ENCODE peak calls at places on chromosomes 4 and X, in seven cellular contexts. Y is NCI-H345; T is nucleus accumbens; O is HFF-Myc; Z is mucosa of descending colon; K is heart left ventricle; L is activated T-helper 1 cell treated with anti-CD3 and anti-CD28 coated beads, Interleukin-2, amount 50 U/mL, for 16 hours. C is an unnamed sample.
A peak's percentile ranks its signal among the peaks of the same experiment; 100 is the strongest.

GRCh38 chrX:77014655-77015377 is 432.4 kb upstream of the FGF16 start:
- DNase-seq in Y (no peak), T (peak; percentile 8), O (no peak), Z (no peak), K (no peak), L (no peak), C (no peak)

GRCh38 chrX:13254870-13255269 is 65.0 kb downstream of the ATXN3L start:
- DNase-seq in Y (no peak), T (no peak), O (no peak), Z (no peak), K (no peak), L (no peak), C (no peak)

GRCh38 chrX:4320436-4320947 is 607.0 kb upstream of the PRKX start:
- DNase-seq in Y (no peak), T (no peak), O (no peak), Z (no peak), K (no peak), L (no peak), C (no peak)

GRCh38 chrX:56947695-56948094 is 47.6 kb downstream of the SPIN3 start:
- DNase-seq in Y (no peak), T (no peak), O (no peak), Z (no peak), K (no peak), L (no peak), C (peak; percentile 5)

GRCh38 chr4:121827851-121828250 is 4.2 kb upstream of the CCNA2 start:
- DNase-seq in Y (no peak), T (no peak), O (no peak), Z (no peak), K (no peak), L (no peak), C (no peak)

GRCh38 chr4:40350627-40351227 is 15.6 kb downstream of the CHRNA9 start:
- DNase-seq in Y (no peak), T (no peak), O (no peak), Z (no peak), K (no peak), L (no peak), C (no peak)

GRCh38 chr4:8103421-8103820 is 55.2 kb downstream of the ABLIM2 start:
- DNase-seq in Y (no peak), T (no peak), O (no peak), Z (peak; percentile 30), K (no peak), L (no peak), C (no peak)

GRCh38 chr4:128707864-128708263 is 101.6 kb upstream of the JADE1 start:
- DNase-seq in Y (no peak), T (no peak), O (peak; percentile 35), Z (no peak), K (no peak), L (no peak), C (no peak)

GRCh38 chr4:55012363-55013255 is 112.8 kb downstream of the KDR start:
- DNase-seq in Y (no peak), T (no peak), O (no peak), Z (no peak), K (no peak), L (no peak), C (no peak)

GRCh38 chr4:54959656-54960055 is 165.7 kb downstream of the KDR start:
- DNase-seq in Y (no peak), T (no peak), O (peak; percentile 9), Z (no peak), K (no peak), L (no peak), C (no peak)

GRCh38 chr4:164503874-164504273 is 250.1 kb upstream of the SMIM31 start:
- DNase-seq in Y (no peak), T (no peak), O (no peak), Z (no peak), K (no peak), L (no peak), C (no peak)

GRCh38 chr4:53714377-53715140 is 123.3 kb upstream of the LNX1 start:
- DNase-seq in Y (no peak), T (no peak), O (peak; percentile 57), Z (no peak), K (no peak), L (no peak), C (no peak)

GRCh38 chr4:93384897-93385296 is 443.7 kb upstream of the ATOH1 start:
- DNase-seq in Y (no peak), T (no peak), O (no peak), Z (no peak), K (no peak), L (no peak), C (no peak)

GRCh38 chr4:166078956-166079355 is 205.9 kb downstream of the TLL1 start:
- DNase-seq in Y (no peak), T (no peak), O (no peak), Z (no peak), K (no peak), L (no peak), C (no peak)

GRCh38 chr4:103168993-103169392 is 29.1 kb downstream of the CENPE start:
- DNase-seq in Y (no peak), T (no peak), O (no peak), Z (no peak), K (no peak), L (no peak), C (no peak)

GRCh38 chr4:102722740-102723139 is 38.0 kb downstream of the MANBA start:
- DNase-seq in Y (no peak), T (no peak), O (no peak), Z (no peak), K (no peak), L (no peak), C (no peak)

GRCh38 chr4:80097395-80098177 is 24.6 kb upstream of the ANTXR2 start:
- DNase-seq in Y (peak; percentile 14), T (no peak), O (peak; percentile 84), Z (no peak), K (peak; percentile 74), L (no peak), C (peak; percentile 25)

GRCh38 chrX:39704590-39704989 is 393.2 kb downstream of the BCOR start:
- DNase-seq in Y (no peak), T (no peak), O (no peak), Z (no peak), K (no peak), L (no peak), C (no peak)

GRCh38 chr4:76640252-76640925 is 205.4 kb downstream of the SHROOM3 start:
- DNase-seq in Y (peak; percentile 89), T (no peak), O (no peak), Z (no peak), K (no peak), L (no peak), C (no peak)

GRCh38 chrX:153934473-153935325 is at the start of gene NAA10:
- DNase-seq in Y (peak; percentile 82), T (peak; percentile 47), O (no peak), Z (peak; percentile 83), K (peak; percentile 77), L (no peak), C (no peak)

GRCh38 chrX:20545538-20545937 is 278.8 kb upstream of the RPS6KA3 start:
- DNase-seq in Y (no peak), T (no peak), O (no peak), Z (no peak), K (no peak), L (no peak), C (no peak)

C was measured in keratinocyte.